ENCODE peak calls at places on chromosomes 13 and 19, in eight cellular contexts. W, F, H, D, T, P, B and V are unnamed samples.
A peak's percentile ranks its signal among the peaks of the same experiment; 100 is the strongest.

GRCh38 chr19:55632463-55632834 is 8.1 kb upstream of the ZNF784 start:
- DNase-seq in P (peak; percentile 98), B (peak; percentile 98), H (peak; percentile 98), D (peak; percentile 98), F (no peak), T (peak; percentile 94), W (peak; percentile 76), V (peak; percentile 90)

GRCh38 chr13:73717632-73718031 is 416.6 kb downstream of the KLF12 start:
- DNase-seq in F (no peak), T (no peak), D (no peak), H (no peak), P (peak; percentile 27), B (peak; percentile 56), W (no peak), V (no peak)

GRCh38 chr13:98466634-98467236 is 110.2 kb downstream of the STK24 start:
- DNase-seq in W (peak; percentile 37), D (no peak), P (peak; percentile 52), T (no peak), F (peak; percentile 47), H (peak; percentile 41), B (peak; percentile 57), V (peak; percentile 75)

GRCh38 chr13:60226507-60226906 is 62.8 kb upstream of the DIAPH3 start:
- DNase-seq in T (no peak), P (peak; percentile 53), W (no peak), H (peak; percentile 20), D (no peak), B (peak; percentile 56), F (no peak), V (peak; percentile 23)

GRCh38 chr13:31891472-31891871 is 140.1 kb upstream of the FRY start:
- DNase-seq in H (no peak), B (peak; percentile 19), D (no peak), T (peak; percentile 54), W (no peak), F (no peak), P (peak; percentile 58), V (no peak)

GRCh38 chr13:26977541-26977940 is 194.1 kb downstream of the USP12 start:
- DNase-seq in D (no peak), B (no peak), W (no peak), F (no peak), H (no peak), P (peak; percentile 40), T (no peak), V (no peak)

GRCh38 chr19:47389150-47389556 is 30.2 kb downstream of the MEIS3 start:
- DNase-seq in F (no peak), B (peak; percentile 19), W (no peak), H (no peak), T (peak; percentile 61), D (no peak), P (peak; percentile 20), V (no peak)

GRCh38 chr13:29125145-29125933 is 305.2 kb downstream of the MTUS2 start:
- DNase-seq in T (no peak), B (no peak), F (no peak), P (no peak), W (no peak), D (no peak), H (peak; percentile 60), V (no peak)

GRCh38 chr13:102517959-102518358 is 78.8 kb upstream of the TPP2 start:
- DNase-seq in B (peak; percentile 29), P (no peak), D (no peak), W (no peak), H (no peak), T (no peak), F (no peak), V (no peak)

GRCh38 chr19:41088151-41088550 is at the start of gene CYP2A13:
- DNase-seq in W (no peak), F (no peak), H (no peak), P (no peak), D (no peak), B (no peak), T (no peak), V (no peak)

GRCh38 chr19:41085748-41086415 is 2.4 kb upstream of the CYP2A13 start:
- DNase-seq in F (no peak), H (no peak), B (no peak), T (no peak), D (no peak), W (no peak), P (no peak), V (no peak)

GRCh38 chr19:41095703-41096102 is 7.5 kb downstream of the CYP2A13 start:
- DNase-seq in F (no peak), W (no peak), H (no peak), B (no peak), P (no peak), T (no peak), D (no peak), V (no peak)

DNA sequence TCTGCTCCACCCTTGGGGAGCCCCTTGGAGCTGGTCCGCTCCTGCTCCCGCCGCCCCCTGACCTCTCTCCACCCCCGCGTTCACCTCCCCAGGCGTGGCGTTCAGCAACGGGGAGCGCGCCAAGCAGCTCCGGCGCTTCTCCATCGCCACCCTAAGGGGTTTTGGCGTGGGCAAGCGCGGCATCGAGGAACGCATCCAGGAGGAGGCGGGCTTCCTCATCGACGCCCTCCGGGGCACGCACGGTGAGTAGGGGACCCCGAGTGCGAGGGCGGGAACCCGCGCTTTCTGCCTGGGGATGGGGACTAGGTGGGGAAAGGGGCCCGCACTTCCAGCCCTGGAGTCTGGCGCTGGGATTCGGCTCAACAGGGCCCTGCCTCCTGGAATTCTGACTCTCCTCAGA is 1.7 kb downstream of the CYP2A13 start:
- DNase-seq in H (no peak), T (no peak), D (no peak), P (no peak), B (no peak), F (no peak), W (no peak), V (peak; percentile 4)
- TF ChIP-seq CTCF in H (no peak), T (no peak), D (no peak), P (no peak), B (no peak), F (no peak), W (no peak), V (no peak)

GRCh38 chr19:16445238-16446107 is 26.3 kb downstream of the EPS15L1 start:
- DNase-seq in B (peak; percentile 13), H (peak; percentile 86), P (no peak), D (no peak), W (no peak), F (no peak), T (no peak), V (no peak)
- TF ChIP-seq CTCF in B (no peak), H (no peak), P (no peak), D (no peak), W (no peak), F (no peak), T (no peak), V (no peak)

DNA sequence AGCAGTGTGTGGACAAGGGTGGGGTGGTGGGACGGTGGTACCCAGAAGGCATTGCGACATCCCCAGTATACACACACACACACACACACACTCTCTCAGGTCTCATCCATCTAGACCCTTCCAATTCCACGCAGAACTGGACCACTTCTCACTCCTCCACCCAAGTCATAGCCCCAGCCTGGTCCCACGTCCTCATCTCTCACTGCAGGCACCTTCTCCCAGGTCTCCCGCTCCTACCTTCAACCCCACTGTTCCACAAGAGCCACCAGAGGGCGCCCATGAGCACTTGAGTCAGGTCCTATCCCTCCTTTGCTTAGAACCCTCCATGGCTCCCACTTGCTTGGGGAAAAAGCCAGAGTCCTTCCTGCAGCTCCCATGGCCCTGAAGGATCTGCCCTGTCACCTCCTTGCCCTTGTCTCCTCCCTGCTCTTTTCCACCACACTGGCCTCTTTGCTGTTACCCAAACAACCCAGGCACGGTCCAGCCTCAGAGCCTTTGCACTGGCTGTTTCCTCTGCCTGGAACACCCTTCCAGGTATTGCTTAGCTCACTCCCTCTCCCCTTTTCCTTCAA is 62.6 kb downstream of the IER2 start:
- DNase-seq in T (peak; percentile 59), F (peak; percentile 67), D (no peak), H (peak; percentile 86), P (peak; percentile 57), W (no peak), B (peak; percentile 66), V (peak; percentile 62)
- TF ChIP-seq CTCF in T (peak; percentile 46), F (peak; percentile 55), D (peak; percentile 37), H (peak; percentile 78), P (peak; percentile 72), W (peak; percentile 58), B (peak; percentile 61), V (peak; percentile 44)

GRCh38 chr19:42115705-42116104 is 16.5 kb downstream of the POU2F2 start:
- DNase-seq in H (no peak), T (no peak), W (no peak), F (no peak), D (no peak), B (no peak), P (no peak), V (no peak)

GRCh38 chr19:42111811-42112210 is 20.4 kb downstream of the POU2F2 start:
- DNase-seq in D (no peak), H (no peak), P (no peak), W (no peak), B (peak; percentile 88), T (no peak), F (no peak), V (no peak)

GRCh38 chr19:42114412-42114811 is 17.8 kb downstream of the POU2F2 start:
- DNase-seq in B (no peak), T (no peak), P (no peak), H (peak; percentile 85), F (no peak), D (no peak), W (no peak), V (no peak)

GRCh38 chr19:42115219-42115618 is 17.0 kb downstream of the POU2F2 start:
- DNase-seq in B (no peak), F (no peak), D (no peak), T (no peak), P (peak; percentile 33), H (no peak), W (no peak), V (no peak)

DNA sequence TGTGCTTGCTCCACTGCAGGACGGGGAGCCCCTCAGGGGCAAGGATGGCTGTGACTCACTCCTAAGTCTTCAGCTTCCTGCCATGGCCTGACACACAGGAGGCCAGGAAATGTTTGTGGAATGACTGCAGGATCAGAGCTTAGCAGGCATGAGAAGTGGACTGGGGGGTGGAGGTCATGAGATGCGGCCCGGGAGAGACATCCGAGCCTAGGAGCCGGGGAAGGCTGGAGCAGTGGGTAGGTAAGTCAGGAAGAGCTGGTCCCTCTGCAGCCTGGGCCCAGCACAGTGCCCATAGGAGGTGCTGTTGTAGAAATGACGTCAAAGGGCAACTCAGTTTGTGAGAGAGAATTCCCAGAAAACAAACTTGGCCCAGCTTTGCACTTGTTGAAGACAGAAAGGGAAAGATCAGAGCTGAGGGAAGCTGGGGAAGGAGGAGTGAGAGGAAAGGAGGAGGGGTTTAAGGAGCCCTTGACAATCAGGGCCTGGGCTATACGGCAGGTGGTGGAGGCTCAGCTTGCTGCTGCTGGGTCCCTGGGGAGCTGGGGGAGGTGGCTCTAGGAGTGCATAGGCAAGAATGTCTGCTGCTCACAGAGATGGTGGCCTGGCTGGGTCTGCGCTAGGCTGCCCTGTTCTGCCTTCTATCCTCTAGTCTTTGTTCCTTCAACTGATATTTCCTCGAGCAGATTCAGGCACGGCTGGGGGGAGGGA is 18.5 kb downstream of the POU2F2 start:
- DNase-seq in F (no peak), H (peak; percentile 85), B (peak; percentile 98), P (peak; percentile 92), D (no peak), T (no peak), W (no peak), V (peak; percentile 60)
- TF ChIP-seq CTCF in F (no peak), H (peak; percentile 15), B (peak; percentile 41), P (peak; percentile 15), D (no peak), T (no peak), W (peak; percentile 15), V (no peak)